ENCODE peak calls at places on chromosomes 6 and 20, in ten cellular contexts. One of them, this sample, is unnamed.

GRCh38 chr20:61969806-61970205 is 95.9 kb downstream of the TAF4 start:
- DNase-seq in GM23338: no peak
- DNase-seq in stomach: no peak
- DNase-seq in sigmoid colon: peak; percentile 40
- DNase-seq in endothelial cell of umbilical vein: no peak
- DNase-seq in suprapubic skin: no peak
- DNase-seq in spleen: peak; percentile 27
- DNase-seq in SK-N-SH: no peak
- DNase-seq in HCT116: no peak
- DNase-seq in prostate gland: no peak
- DNase-seq in this sample: no peak

GRCh38 chr20:51926670-51927305 is 124.5 kb upstream of the SALL4 start:
- DNase-seq in GM23338: no peak
- DNase-seq in stomach: no peak
- DNase-seq in sigmoid colon: no peak
- DNase-seq in endothelial cell of umbilical vein: peak; percentile 94
- DNase-seq in suprapubic skin: no peak
- DNase-seq in spleen: no peak
- DNase-seq in SK-N-SH: no peak
- DNase-seq in HCT116: no peak
- DNase-seq in prostate gland: no peak
- DNase-seq in this sample: no peak

GRCh38 chr6:12012231-12012565 is at the start of gene HIVEP1:
- DNase-seq in GM23338: no peak
- DNase-seq in stomach: peak; percentile 31
- DNase-seq in sigmoid colon: peak; percentile 71
- DNase-seq in endothelial cell of umbilical vein: no peak
- DNase-seq in suprapubic skin: peak; percentile 75
- DNase-seq in spleen: peak; percentile 92
- DNase-seq in SK-N-SH: peak; percentile 67
- DNase-seq in HCT116: no peak
- DNase-seq in prostate gland: peak; percentile 29
- DNase-seq in this sample: no peak

GRCh38 chr6:142377112-142377848 is 75.5 kb downstream of the ADGRG6 start:
- DNase-seq in GM23338: peak; percentile 83
- DNase-seq in stomach: peak; percentile 42
- DNase-seq in sigmoid colon: no peak
- DNase-seq in endothelial cell of umbilical vein: peak; percentile 84
- DNase-seq in suprapubic skin: no peak
- DNase-seq in spleen: no peak
- DNase-seq in SK-N-SH: no peak
- DNase-seq in HCT116: peak; percentile 58
- DNase-seq in prostate gland: peak; percentile 63
- DNase-seq in this sample: no peak

GRCh38 chr6:5752282-5752681 is 254.4 kb downstream of the NRN1 start:
- DNase-seq in GM23338: peak; percentile 60
- DNase-seq in stomach: no peak
- DNase-seq in sigmoid colon: no peak
- DNase-seq in endothelial cell of umbilical vein: peak; percentile 7
- DNase-seq in suprapubic skin: no peak
- DNase-seq in spleen: no peak
- DNase-seq in SK-N-SH: no peak
- DNase-seq in HCT116: no peak
- DNase-seq in prostate gland: no peak
- DNase-seq in this sample: no peak

GRCh38 chr6:90025418-90026089 is 131.3 kb downstream of the GJA10 start:
- DNase-seq in GM23338: no peak
- DNase-seq in stomach: no peak
- DNase-seq in sigmoid colon: no peak
- DNase-seq in endothelial cell of umbilical vein: no peak
- DNase-seq in suprapubic skin: no peak
- DNase-seq in spleen: no peak
- DNase-seq in SK-N-SH: peak; percentile 59
- DNase-seq in HCT116: peak; percentile 3
- DNase-seq in prostate gland: no peak
- DNase-seq in this sample: no peak

GRCh38 chr6:26536571-26537159 is 1.5 kb upstream of the HMGN4 start:
- DNase-seq in GM23338: peak; percentile 47
- DNase-seq in stomach: no peak
- DNase-seq in sigmoid colon: peak; percentile 75
- DNase-seq in endothelial cell of umbilical vein: peak; percentile 58
- DNase-seq in suprapubic skin: no peak
- DNase-seq in spleen: no peak
- DNase-seq in SK-N-SH: peak; percentile 41
- DNase-seq in HCT116: no peak
- DNase-seq in prostate gland: no peak
- DNase-seq in this sample: no peak

GRCh38 chr6:127515794-127516675 is 3.1 kb downstream of the MTCL3 start:
- DNase-seq in GM23338: peak; percentile 74
- DNase-seq in stomach: peak; percentile 47
- DNase-seq in sigmoid colon: peak; percentile 77
- DNase-seq in endothelial cell of umbilical vein: peak; percentile 19
- DNase-seq in suprapubic skin: no peak
- DNase-seq in spleen: peak; percentile 91
- DNase-seq in SK-N-SH: peak; percentile 92
- DNase-seq in HCT116: peak; percentile 12
- DNase-seq in prostate gland: peak; percentile 36
- DNase-seq in this sample: no peak

DNA sequence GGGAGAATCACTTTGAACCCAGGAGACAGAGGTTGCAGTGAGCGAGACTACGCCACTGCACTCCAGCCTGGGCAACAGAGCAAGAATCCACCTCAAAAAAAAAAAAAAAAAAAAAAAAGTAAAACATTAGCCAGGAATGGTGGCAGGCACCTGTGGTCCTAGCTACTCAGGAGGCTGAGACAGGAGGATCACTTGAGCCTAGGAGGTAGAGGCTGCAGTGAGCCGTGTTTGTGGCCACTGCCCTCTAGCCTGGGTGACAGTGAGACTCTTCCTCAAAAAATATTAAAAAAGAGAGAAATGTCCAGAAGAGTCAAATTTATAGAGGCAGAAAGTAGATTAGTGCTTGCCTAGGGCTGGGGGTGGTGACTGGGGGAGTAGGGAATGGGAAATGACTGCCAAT is 6.8 kb upstream of the PIGU start:
- DNase-seq in GM23338: no peak
- DNase-seq in stomach: no peak
- DNase-seq in sigmoid colon: no peak
- DNase-seq in endothelial cell of umbilical vein: no peak
- DNase-seq in suprapubic skin: no peak
- DNase-seq in spleen: no peak
- DNase-seq in SK-N-SH: no peak
- DNase-seq in HCT116: no peak
- DNase-seq in prostate gland: no peak
- DNase-seq in this sample: no peak
- H3K4me1 ChIP-seq in GM23338: no peaks in the 10 kb centered on the region
- H3K4me1 ChIP-seq in stomach: no peaks in the 10 kb centered on the region
- H3K4me1 ChIP-seq in sigmoid colon: no peaks in the 10 kb centered on the region
- H3K4me1 ChIP-seq in endothelial cell of umbilical vein: no peaks in the 10 kb centered on the region
- H3K4me1 ChIP-seq in suprapubic skin: no peaks in the 10 kb centered on the region
- H3K4me1 ChIP-seq in spleen: no peaks in the 10 kb centered on the region
- H3K4me1 ChIP-seq in SK-N-SH: no peaks in the 10 kb centered on the region
- H3K4me1 ChIP-seq in HCT116: no peaks in the 10 kb centered on the region
- H3K4me1 ChIP-seq in prostate gland: no peaks in the 10 kb centered on the region
- H3K4me1 ChIP-seq in this sample: no peaks in the 10 kb centered on the region

GRCh38 chr6:157712585-157713295 is 110.3 kb upstream of the SNX9 start:
- DNase-seq in GM23338: no peak
- DNase-seq in stomach: no peak
- DNase-seq in sigmoid colon: no peak
- DNase-seq in endothelial cell of umbilical vein: no peak
- DNase-seq in suprapubic skin: peak; percentile 25
- DNase-seq in spleen: no peak
- DNase-seq in SK-N-SH: no peak
- DNase-seq in HCT116: no peak
- DNase-seq in prostate gland: no peak
- DNase-seq in this sample: no peak

GRCh38 chr6:157716553-157716952 is 106.5 kb upstream of the SNX9 start:
- DNase-seq in GM23338: no peak
- DNase-seq in stomach: no peak
- DNase-seq in sigmoid colon: no peak
- DNase-seq in endothelial cell of umbilical vein: no peak
- DNase-seq in suprapubic skin: no peak
- DNase-seq in spleen: no peak
- DNase-seq in SK-N-SH: no peak
- DNase-seq in HCT116: no peak
- DNase-seq in prostate gland: no peak
- DNase-seq in this sample: no peak

GRCh38 chr6:157713451-157714152 is 109.4 kb upstream of the SNX9 start:
- DNase-seq in GM23338: no peak
- DNase-seq in stomach: no peak
- DNase-seq in sigmoid colon: no peak
- DNase-seq in endothelial cell of umbilical vein: no peak
- DNase-seq in suprapubic skin: peak; percentile 62
- DNase-seq in spleen: no peak
- DNase-seq in SK-N-SH: no peak
- DNase-seq in HCT116: no peak
- DNase-seq in prostate gland: no peak
- DNase-seq in this sample: no peak

GRCh38 chr6:157715766-157716171 is 107.3 kb upstream of the SNX9 start:
- DNase-seq in GM23338: no peak
- DNase-seq in stomach: no peak
- DNase-seq in sigmoid colon: peak; percentile 92
- DNase-seq in endothelial cell of umbilical vein: no peak
- DNase-seq in suprapubic skin: peak; percentile 85
- DNase-seq in spleen: no peak
- DNase-seq in SK-N-SH: no peak
- DNase-seq in HCT116: no peak
- DNase-seq in prostate gland: no peak
- DNase-seq in this sample: peak; percentile 94

DNA sequence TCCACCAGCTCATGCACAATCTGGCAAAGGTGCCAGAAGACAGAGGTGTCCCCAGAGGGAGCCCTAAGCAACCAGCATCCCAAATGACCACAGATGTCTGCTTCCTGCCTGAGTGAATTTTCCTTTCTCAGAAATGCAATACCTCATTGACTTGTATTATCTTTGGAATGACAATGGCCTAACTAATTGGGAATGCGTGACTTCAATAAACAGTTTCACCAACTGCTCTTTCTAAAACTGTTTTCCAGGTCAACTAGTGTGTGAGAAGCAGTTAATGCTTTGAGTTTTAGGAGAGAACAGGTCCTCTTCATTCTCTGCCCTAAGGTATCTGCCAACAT is 108.9 kb upstream of the SNX9 start:
- DNase-seq in GM23338: no peak
- DNase-seq in stomach: no peak
- DNase-seq in sigmoid colon: no peak
- DNase-seq in endothelial cell of umbilical vein: no peak
- DNase-seq in suprapubic skin: no peak
- DNase-seq in spleen: no peak
- DNase-seq in SK-N-SH: no peak
- DNase-seq in HCT116: no peak
- DNase-seq in prostate gland: no peak
- DNase-seq in this sample: no peak
- TF ChIP-seq CTCF in GM23338: peak; percentile 21
- TF ChIP-seq CTCF in stomach: no peak
- TF ChIP-seq CTCF in sigmoid colon: no peak
- TF ChIP-seq CTCF in endothelial cell of umbilical vein: no peak
- TF ChIP-seq CTCF in suprapubic skin: no peak
- TF ChIP-seq CTCF in spleen: no peak
- TF ChIP-seq CTCF in SK-N-SH: no peak
- TF ChIP-seq CTCF in HCT116: no peak
- TF ChIP-seq CTCF in prostate gland: no peak
- TF ChIP-seq CTCF in this sample: no peak

DNA sequence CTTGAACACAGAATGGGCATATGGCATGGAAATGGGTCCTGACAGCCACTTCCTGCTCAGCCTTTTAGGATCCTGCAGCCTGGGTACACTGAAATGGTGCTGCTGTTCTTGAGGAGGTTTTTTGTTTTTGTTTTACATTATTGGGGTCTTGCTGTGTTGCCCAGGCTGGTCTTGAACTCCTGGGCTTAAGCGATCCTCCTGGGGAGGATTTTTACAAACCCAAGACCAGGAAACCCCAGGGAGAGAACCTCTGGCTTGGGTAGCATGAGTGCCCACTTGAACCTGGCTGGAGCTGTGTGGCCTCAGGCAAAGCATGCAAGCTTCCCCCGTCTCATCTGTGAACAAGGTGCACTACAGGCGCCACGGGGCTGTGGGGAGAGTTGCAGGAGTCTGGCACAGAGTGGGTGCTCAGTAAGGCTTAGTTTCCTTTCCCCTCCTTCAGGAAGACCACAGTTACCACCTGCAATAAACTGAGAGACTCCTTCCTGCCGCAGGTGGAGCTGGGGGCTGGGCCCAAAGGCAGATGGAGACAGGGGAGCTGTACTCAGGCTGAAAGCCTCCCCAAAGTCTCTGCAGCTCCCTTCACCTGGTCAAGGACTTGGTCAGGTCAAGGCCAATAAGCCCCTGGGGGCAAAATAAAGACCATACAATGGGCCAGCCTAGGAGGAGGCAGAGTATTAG is 1.8 kb downstream of the SLA2 start:
- DNase-seq in GM23338: no peak
- DNase-seq in stomach: no peak
- DNase-seq in sigmoid colon: no peak
- DNase-seq in endothelial cell of umbilical vein: no peak
- DNase-seq in suprapubic skin: no peak
- DNase-seq in spleen: peak; percentile 81
- DNase-seq in SK-N-SH: no peak
- DNase-seq in HCT116: no peak
- DNase-seq in prostate gland: no peak
- DNase-seq in this sample: no peak
- TF ChIP-seq POLR2AphosphoS5 in GM23338: no peak
- TF ChIP-seq POLR2AphosphoS5 in stomach: no peak
- TF ChIP-seq POLR2AphosphoS5 in sigmoid colon: no peak
- TF ChIP-seq POLR2AphosphoS5 in endothelial cell of umbilical vein: no peak
- TF ChIP-seq POLR2AphosphoS5 in suprapubic skin: no peak
- TF ChIP-seq POLR2AphosphoS5 in spleen: peak; percentile 78
- TF ChIP-seq POLR2AphosphoS5 in SK-N-SH: no peak
- TF ChIP-seq POLR2AphosphoS5 in HCT116: no peak
- TF ChIP-seq POLR2AphosphoS5 in prostate gland: no peak
- TF ChIP-seq POLR2AphosphoS5 in this sample: no peak

GRCh38 chr6:47483853-47484546 is 6.4 kb downstream of the CD2AP start:
- DNase-seq in GM23338: no peak
- DNase-seq in stomach: no peak
- DNase-seq in sigmoid colon: no peak
- DNase-seq in endothelial cell of umbilical vein: peak; percentile 29
- DNase-seq in suprapubic skin: no peak
- DNase-seq in spleen: no peak
- DNase-seq in SK-N-SH: no peak
- DNase-seq in HCT116: no peak
- DNase-seq in prostate gland: no peak
- DNase-seq in this sample: no peak

GRCh38 chr6:47484616-47485015 is 7.0 kb downstream of the CD2AP start:
- DNase-seq in GM23338: no peak
- DNase-seq in stomach: no peak
- DNase-seq in sigmoid colon: no peak
- DNase-seq in endothelial cell of umbilical vein: no peak
- DNase-seq in suprapubic skin: no peak
- DNase-seq in spleen: no peak
- DNase-seq in SK-N-SH: no peak
- DNase-seq in HCT116: peak; percentile 22
- DNase-seq in prostate gland: no peak
- DNase-seq in this sample: no peak

GRCh38 chr6:47481806-47482205 is 4.2 kb downstream of the CD2AP start:
- DNase-seq in GM23338: no peak
- DNase-seq in stomach: no peak
- DNase-seq in sigmoid colon: no peak
- DNase-seq in endothelial cell of umbilical vein: no peak
- DNase-seq in suprapubic skin: no peak
- DNase-seq in spleen: no peak
- DNase-seq in SK-N-SH: no peak
- DNase-seq in HCT116: no peak
- DNase-seq in prostate gland: no peak
- DNase-seq in this sample: no peak

GRCh38 chr6:47485083-47485482 is 7.5 kb downstream of the CD2AP start:
- DNase-seq in GM23338: no peak
- DNase-seq in stomach: no peak
- DNase-seq in sigmoid colon: no peak
- DNase-seq in endothelial cell of umbilical vein: no peak
- DNase-seq in suprapubic skin: no peak
- DNase-seq in spleen: no peak
- DNase-seq in SK-N-SH: no peak
- DNase-seq in HCT116: no peak
- DNase-seq in prostate gland: no peak
- DNase-seq in this sample: no peak

GRCh38 chr6:47483516-47483852 is 5.9 kb downstream of the CD2AP start:
- DNase-seq in GM23338: no peak
- DNase-seq in stomach: no peak
- DNase-seq in sigmoid colon: no peak
- DNase-seq in endothelial cell of umbilical vein: no peak
- DNase-seq in suprapubic skin: no peak
- DNase-seq in spleen: no peak
- DNase-seq in SK-N-SH: no peak
- DNase-seq in HCT116: no peak
- DNase-seq in prostate gland: no peak
- DNase-seq in this sample: no peak
- H3K4me1 ChIP-seq in GM23338: peaks cover 46% of the 10 kb centered on the region
- H3K4me1 ChIP-seq in stomach: peaks cover 66% of the 10 kb centered on the region
- H3K4me1 ChIP-seq in sigmoid colon: peaks cover 34% of the 10 kb centered on the region
- H3K4me1 ChIP-seq in endothelial cell of umbilical vein: peaks cover 22% of the 10 kb centered on the region
- H3K4me1 ChIP-seq in suprapubic skin: peaks cover 63% of the 10 kb centered on the region
- H3K4me1 ChIP-seq in spleen: peaks cover 58% of the 10 kb centered on the region
- H3K4me1 ChIP-seq in SK-N-SH: peaks cover 11% of the 10 kb centered on the region
- H3K4me1 ChIP-seq in HCT116: peaks cover 40% of the 10 kb centered on the region
- H3K4me1 ChIP-seq in prostate gland: no peaks in the 10 kb centered on the region
- H3K4me1 ChIP-seq in this sample: peaks cover 34% of the 10 kb centered on the region